ENCODE peak calls at places on chromosomes 16 and 17, in five cellular contexts. L is psoas muscle, R is RKO, P is B cell, V is IMR-90. X is an unnamed sample.
A peak's percentile ranks its signal among the peaks of the same experiment; 100 is the strongest.

GRCh38 chr17:38509008-38509771 is 80.9 kb downstream of the ARHGAP23 start:
- DNase-seq in P (peak; percentile 83), V (peak; percentile 91), R (peak; percentile 74), L (peak; percentile 78), X (peak; percentile 47)

GRCh38 chr17:37848690-37849616 is 75.3 kb upstream of the TBC1D3K start:
- DNase-seq in L (no peak), P (no peak), V (peak; percentile 96), R (peak; percentile 87), X (no peak)

GRCh38 chr17:7046127-7046724 is 2.3 kb upstream of the SLC16A11 start:
- DNase-seq in R (no peak), P (no peak), L (no peak), V (no peak), X (peak; percentile 25)

GRCh38 chr16:31440511-31441184 is 1.9 kb downstream of the ZNF843 start:
- DNase-seq in V (no peak), R (no peak), L (no peak), P (no peak), X (no peak)

GRCh38 chr16:49930841-49931240 is 74.9 kb upstream of the ZNF423 start:
- DNase-seq in P (no peak), R (no peak), L (no peak), V (no peak), X (no peak)

GRCh38 chr16:54118846-54119245 is 167.7 kb downstream of the IRX3 start:
- DNase-seq in V (peak; percentile 25), P (no peak), L (no peak), R (no peak), X (no peak)

GRCh38 chr17:45429338-45430005 is 3.2 kb downstream of the ARHGAP27 start:
- DNase-seq in P (peak; percentile 36), L (no peak), R (no peak), V (no peak), X (no peak)

GRCh38 chr16:8867483-8868271 is 1.1 kb downstream of the CARHSP1 start:
- DNase-seq in P (peak; percentile 51), V (no peak), R (peak; percentile 37), L (peak; percentile 46), X (no peak)

GRCh38 chr16:11560701-11561439 is 25.8 kb downstream of the LITAF start:
- DNase-seq in V (no peak), P (no peak), R (no peak), L (no peak), X (peak; percentile 91)

GRCh38 chr16:50516890-50517289 is 31.3 kb upstream of the NKD1 start:
- DNase-seq in L (no peak), R (no peak), V (no peak), P (no peak), X (no peak)

GRCh38 chr17:65515959-65516948 is 45.2 kb downstream of the AXIN2 start:
- DNase-seq in R (no peak), P (no peak), V (peak; percentile 66), L (no peak), X (no peak)

GRCh38 chr17:9999948-10000695 is 95.1 kb upstream of the RCVRN start:
- DNase-seq in P (no peak), L (no peak), R (no peak), V (no peak), X (no peak)

GRCh38 chr17:27861979-27862378 is 31.2 kb downstream of the LYRM9 start:
- DNase-seq in L (no peak), V (no peak), R (peak; percentile 20), P (no peak), X (no peak)

GRCh38 chr17:47905221-47905733 is 9.2 kb downstream of the SP2 start:
- DNase-seq in V (peak; percentile 78), L (peak; percentile 72), R (no peak), P (no peak), X (no peak)

GRCh38 chr16:58027341-58028167 is 2.0 kb downstream of the MMP15 start:
- DNase-seq in R (no peak), V (no peak), P (peak; percentile 36), L (peak; percentile 41), X (no peak)

GRCh38 chr16:85502357-85502756 is 110.8 kb upstream of the GSE1 start:
- DNase-seq in P (no peak), L (no peak), R (no peak), V (no peak), X (no peak)

GRCh38 chr16:87790278-87791023 is 24.7 kb upstream of the KLHDC4 start:
- DNase-seq in R (no peak), L (peak; percentile 56), V (peak; percentile 33), P (no peak), X (no peak)

X was measured in CD8-positive, alpha-beta memory T cell.